ENCODE peak calls at places on chromosomes 5 and 9, in seven cellular contexts. B is esophagus squamous epithelium, L is ascending aorta, J is heart right ventricle, O is gastrocnemius medialis, E is fibroblast of lung, D is sigmoid colon. R is an unnamed sample. For H3K4me1, the result is how much of the 10 kb centered on the place peaks cover.

GRCh38 chr5:74633710-74634109 is 6.8 kb downstream of the ENC1 start:
- DNase-seq in B (no peak), L (no peak), J (no peak), O (no peak), E (no peak), D (no peak), R (no peak)

GRCh38 chr9:2260401-2261306 is 245.5 kb downstream of the SMARCA2 start:
- DNase-seq in B (no peak), L (no peak), J (no peak), O (no peak), E (peak), D (no peak), R (no peak)

GRCh38 chr5:32443541-32444190 is 874 bp downstream of the ZFR start:
- DNase-seq in B (no peak), L (peak), J (peak), O (no peak), E (peak), D (no peak), R (peak)

GRCh38 chr9:85599540-85600140 is 142.1 kb downstream of the AGTPBP1 start:
- DNase-seq in B (no peak), L (no peak), J (no peak), O (no peak), E (peak), D (no peak), R (no peak)

GRCh38 chr5:149387081-149387611 is 8.1 kb upstream of the IL17B start:
- DNase-seq in B (no peak), L (peak), J (no peak), O (no peak), E (peak), D (peak), R (no peak)

GRCh38 chr5:137367951-137368350 is 131.2 kb downstream of the SPOCK1 start:
- DNase-seq in B (no peak), L (no peak), J (no peak), O (no peak), E (no peak), D (no peak), R (no peak)

GRCh38 chr9:95127249-95128176 is 190.0 kb downstream of the FANCC start:
- DNase-seq in B (peak), L (peak), J (peak), O (peak), E (peak), D (peak), R (peak)

GRCh38 chr9:36632892-36633291 is 60.2 kb downstream of the MELK start:
- DNase-seq in B (no peak), L (no peak), J (no peak), O (no peak), E (peak), D (no peak), R (peak)

GRCh38 chr5:66337827-66338226 is 193.7 kb downstream of the SREK1 start:
- DNase-seq in B (no peak), L (no peak), J (no peak), O (no peak), E (no peak), D (no peak), R (no peak)

GRCh38 chr5:110475529-110475928 is 250.9 kb downstream of the TMEM232 start:
- DNase-seq in B (no peak), L (no peak), J (no peak), O (no peak), E (no peak), D (no peak), R (no peak)

GRCh38 chr5:143014017-143014651 is 244.0 kb downstream of the ARHGAP26 start:
- DNase-seq in B (no peak), L (no peak), J (no peak), O (no peak), E (peak), D (no peak), R (no peak)

GRCh38 chr9:129869585-129870501 is 34.6 kb downstream of the USP20 start:
- DNase-seq in B (no peak), L (no peak), J (no peak), O (no peak), E (no peak), D (no peak), R (no peak)

GRCh38 chr5:97528941-97529340 is 345.9 kb upstream of the RIOK2 start:
- DNase-seq in B (no peak), L (no peak), J (peak), O (no peak), E (peak), D (no peak), R (peak)

GRCh38 chr5:55160493-55161209 is 680 bp downstream of the GPX8 start:
- DNase-seq in B (no peak), L (peak), J (peak), O (peak), E (peak), D (peak), R (peak)

GRCh38 chr9:135522137-135522877 is 1.1 kb downstream of the LCN1 start:
- DNase-seq in B (no peak), L (peak), J (no peak), O (no peak), E (no peak), D (peak), R (no peak)

GRCh38 chr9:24095246-24095645 is 269.2 kb upstream of the ELAVL2 start:
- DNase-seq in B (no peak), L (no peak), J (no peak), O (no peak), E (no peak), D (no peak), R (no peak)

GRCh38 chr5:149310947-149311675 is 34.2 kb upstream of the GRPEL2 start:
- DNase-seq in B (no peak), L (no peak), J (peak), O (no peak), E (peak), D (no peak), R (peak)

GRCh38 chr5:66248874-66249273 is 104.8 kb downstream of the SREK1 start:
- DNase-seq in B (no peak), L (no peak), J (no peak), O (no peak), E (no peak), D (no peak), R (peak)

GRCh38 chr5:102771435-102771834 is 16.3 kb downstream of the PAM start:
- DNase-seq in B (no peak), L (no peak), J (no peak), O (no peak), E (no peak), D (no peak), R (no peak)

GRCh38 chr9:7338586-7339281 is 460.8 kb downstream of the DMAC1 start:
- DNase-seq in B (no peak), L (no peak), J (no peak), O (no peak), E (no peak), D (no peak), R (peak)

GRCh38 chr5:6435356-6435755 is 13.3 kb upstream of the UBE2QL1 start:
- DNase-seq in B (no peak), L (no peak), J (no peak), O (no peak), E (no peak), D (no peak), R (no peak)

GRCh38 chr9:127155314-127155713 is 32.9 kb upstream of the ANGPTL2 start:
- DNase-seq in B (no peak), L (no peak), J (no peak), O (no peak), E (no peak), D (peak), R (no peak)

GRCh38 chr9:32703635-32704034 is 68.2 kb upstream of the TAF1L start:
- DNase-seq in B (no peak), L (no peak), J (no peak), O (no peak), E (no peak), D (no peak), R (no peak)

GRCh38 chr5:111699976-111700375 is 57.0 kb downstream of the NREP start:
- DNase-seq in B (no peak), L (no peak), J (no peak), O (no peak), E (peak), D (no peak), R (no peak)

GRCh38 chr5:55621218-55621617 is 86.5 kb upstream of the PLPP1 start:
- DNase-seq in B (no peak), L (no peak), J (no peak), O (no peak), E (no peak), D (no peak), R (no peak)

GRCh38 chr5:176894298-176894697 is 4.8 kb downstream of the HK3 start:
- DNase-seq in B (no peak), L (peak), J (no peak), O (no peak), E (no peak), D (no peak), R (no peak)

GRCh38 chr5:108101816-108102215 is 280.1 kb downstream of the FBXL17 start:
- DNase-seq in B (no peak), L (no peak), J (no peak), O (no peak), E (no peak), D (no peak), R (no peak)

GRCh38 chr5:127002390-127002789 is 28.0 kb downstream of the MARCHF3 start:
- DNase-seq in B (no peak), L (no peak), J (no peak), O (no peak), E (peak), D (no peak), R (no peak)

GRCh38 chr5:148125641-148126040 is 42.7 kb upstream of the SPINK14 start:
- DNase-seq in B (no peak), L (no peak), J (no peak), O (no peak), E (peak), D (no peak), R (peak)

GRCh38 chr5:148986636-148987035 is 76.2 kb downstream of the SH3TC2 start:
- DNase-seq in B (no peak), L (no peak), J (no peak), O (no peak), E (no peak), D (no peak), R (peak)

GRCh38 chr5:30436718-30437117 is 756.8 kb upstream of the CDH6 start:
- DNase-seq in B (no peak), L (no peak), J (no peak), O (no peak), E (no peak), D (no peak), R (no peak)

GRCh38 chr5:154782326-154782725 is 27.1 kb downstream of the LARP1 start:
- DNase-seq in B (no peak), L (no peak), J (peak), O (no peak), E (no peak), D (no peak), R (no peak)

GRCh38 chr5:154776167-154776566 is 21.0 kb downstream of the LARP1 start:
- DNase-seq in B (no peak), L (no peak), J (no peak), O (no peak), E (no peak), D (no peak), R (no peak)

GRCh38 chr5:154779105-154779504 is 23.9 kb downstream of the LARP1 start:
- DNase-seq in B (no peak), L (no peak), J (no peak), O (peak), E (peak), D (no peak), R (peak)

GRCh38 chr5:154780128-154780527 is 25.0 kb downstream of the LARP1 start:
- DNase-seq in B (no peak), L (no peak), J (no peak), O (no peak), E (no peak), D (no peak), R (no peak)

DNA sequence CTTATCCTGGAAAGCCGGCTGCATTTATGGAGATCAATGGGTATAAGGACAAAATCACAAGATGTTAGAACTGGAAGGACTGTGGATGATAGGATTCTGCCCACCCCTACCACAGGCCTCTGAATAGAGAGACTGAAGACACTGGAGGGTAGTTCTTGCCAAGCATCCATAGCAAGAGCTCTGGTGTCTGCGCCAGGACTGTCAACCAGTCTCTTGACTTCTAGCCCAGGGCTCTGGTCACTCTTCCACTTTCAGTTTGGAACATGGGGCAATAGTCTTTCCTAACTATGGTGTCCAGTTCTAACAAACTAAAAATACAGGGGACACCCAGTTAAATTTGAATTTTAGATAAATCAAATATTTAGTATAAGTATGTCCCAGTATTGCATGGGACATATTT is 23.4 kb downstream of the LARP1 start:
- DNase-seq in B (no peak), L (no peak), J (peak), O (peak), E (no peak), D (no peak), R (no peak)
- H3K4me1 ChIP-seq in B (under half), L (under half), J (half or more), O (half or more), E (under half), D (under half), R (under half)

DNA sequence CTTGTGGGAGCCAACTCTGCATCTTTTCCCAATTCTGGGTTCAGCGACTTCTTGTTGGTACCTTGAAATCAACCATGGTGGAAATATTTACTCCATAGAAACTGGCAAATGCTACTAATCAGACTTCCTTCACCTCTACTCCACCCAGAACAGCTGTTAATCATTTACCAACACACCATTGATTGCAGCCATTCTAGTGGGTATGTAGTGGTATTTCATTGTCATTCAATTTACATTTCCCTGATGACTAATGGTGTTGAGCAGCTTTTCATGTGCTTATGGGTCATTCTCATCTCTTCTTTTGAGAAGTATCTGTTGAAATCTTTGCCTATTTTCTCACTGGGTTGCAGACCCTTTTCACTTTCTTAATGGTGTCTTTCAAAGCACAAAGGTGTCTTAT is 122.4 kb upstream of the MSX2 start:
- DNase-seq in B (no peak), L (no peak), J (no peak), O (no peak), E (peak), D (no peak), R (peak)
- H3K27ac ChIP-seq in B (no peak), L (no peak), J (no peak), O (no peak), E (no peak), D (no peak), R (no peak)

DNA sequence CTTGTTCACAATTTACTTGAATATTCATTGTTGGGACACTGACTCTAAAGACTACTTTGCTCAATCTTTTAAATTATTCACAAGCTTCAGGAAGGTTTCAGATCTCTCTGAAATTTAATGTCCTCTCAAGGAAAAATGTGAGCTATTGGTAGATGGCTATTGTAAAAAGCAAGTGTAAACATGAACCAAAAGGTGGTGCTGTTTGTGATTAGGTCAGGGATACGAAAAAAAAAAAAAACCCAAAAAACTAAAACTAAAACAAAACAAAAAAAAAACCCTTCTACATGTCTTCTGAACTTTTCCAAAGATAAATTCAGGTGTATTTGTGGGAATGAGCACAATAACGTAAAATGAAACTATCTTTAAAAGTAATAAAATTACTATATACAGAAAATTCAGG is 193.8 kb downstream of the SLF1 start:
- DNase-seq in B (no peak), L (no peak), J (no peak), O (no peak), E (no peak), D (no peak), R (no peak)
- TF ChIP-seq CTCF in B (no peak), L (no peak), J (no peak), O (no peak), E (no peak), D (no peak), R (no peak)

DNA sequence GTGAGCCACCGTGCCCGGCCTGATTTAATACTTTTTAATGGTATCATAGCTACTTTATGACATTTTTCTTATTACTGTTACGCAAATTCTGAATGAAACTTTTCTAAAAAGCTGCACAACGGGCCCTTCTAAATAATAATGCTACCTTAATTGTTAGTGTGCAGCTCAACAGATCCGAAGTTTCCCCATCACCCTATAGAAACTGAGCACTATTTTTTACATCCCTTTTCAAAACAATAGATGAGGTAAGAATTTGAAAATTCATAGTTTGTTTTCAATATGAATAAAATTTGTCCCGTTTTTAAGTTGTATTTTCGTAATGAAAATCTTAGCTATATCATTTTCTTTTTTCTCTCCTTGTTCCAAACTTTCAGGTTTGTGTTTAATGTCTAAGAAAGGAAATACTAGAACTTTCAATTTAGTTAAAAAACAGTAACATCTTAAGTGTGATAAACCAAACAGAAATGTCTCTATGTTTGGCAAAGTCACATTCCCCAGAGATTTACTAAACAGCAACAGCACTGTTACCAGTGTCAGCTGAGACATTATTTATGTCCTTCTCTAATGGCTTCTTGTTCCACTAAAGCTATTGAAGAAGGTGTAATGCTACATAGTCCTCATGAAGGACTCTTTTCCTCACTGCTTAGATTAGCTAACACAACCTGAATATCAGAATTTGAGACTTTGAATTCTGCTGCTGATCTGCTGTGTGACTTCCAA is 22.9 kb downstream of the KIF2A start:
- DNase-seq in B (no peak), L (no peak), J (no peak), O (no peak), E (no peak), D (no peak), R (no peak)
- H3K4me1 ChIP-seq in B (under half), L (under half), J (under half), O (under half), E (under half), D (under half), R (under half)